ENCODE peak calls at places on chromosome 1, in eight cellular contexts. I is SK-N-MC, A is GM12878, S is GM23338, R is fibroblast of lung, Z is GM23248, H is endothelial cell of umbilical vein, Q is neural progenitor cell. C is an unnamed sample.

GRCh38 chr1:43981636-43982035 is 2.6 kb downstream of the B4GALT2 start:
- DNase-seq in I (no peak), A (no peak), S (no peak), R (no peak), Z (no peak), H (no peak), Q (no peak), C (no peak)

GRCh38 chr1:68429233-68429804 is 20.4 kb downstream of the RPE65 start:
- DNase-seq in I (no peak), A (no peak), S (no peak), R (no peak), Z (no peak), H (no peak), Q (no peak), C (no peak)

GRCh38 chr1:39105841-39106765 is 80.0 kb downstream of the NDUFS5 start:
- DNase-seq in I (no peak), A (no peak), S (peak), R (peak), Z (peak), H (peak), Q (peak), C (no peak)

GRCh38 chr1:176374967-176375569 is 87.9 kb upstream of the PAPPA2 start:
- DNase-seq in I (peak), A (no peak), S (peak), R (peak), Z (peak), H (peak), Q (peak), C (peak)

GRCh38 chr1:69244211-69244610 is 323.5 kb upstream of the LRRC7 start:
- DNase-seq in I (no peak), A (no peak), S (peak), R (no peak), Z (no peak), H (no peak), Q (peak), C (no peak)

GRCh38 chr1:14659913-14660312 is 61.4 kb downstream of the KAZN start:
- DNase-seq in I (no peak), A (no peak), S (no peak), R (no peak), Z (no peak), H (no peak), Q (peak), C (no peak)

GRCh38 chr1:63882048-63882704 is 108.4 kb downstream of the ROR1 start:
- DNase-seq in I (no peak), A (no peak), S (no peak), R (no peak), Z (peak), H (no peak), Q (no peak), C (no peak)

GRCh38 chr1:234212764-234213406 is 160.4 kb upstream of the COA6 start:
- DNase-seq in I (peak), A (peak), S (peak), R (peak), Z (peak), H (peak), Q (peak), C (no peak)

GRCh38 chr1:27057801-27058647 is 45.4 kb upstream of the TENT5B start:
- DNase-seq in I (no peak), A (no peak), S (peak), R (peak), Z (peak), H (no peak), Q (peak), C (no peak)

GRCh38 chr1:186738896-186739295 is 58.7 kb upstream of the PTGS2 start:
- DNase-seq in I (no peak), A (no peak), S (no peak), R (no peak), Z (no peak), H (no peak), Q (no peak), C (no peak)

GRCh38 chr1:109904105-109904817 is 6.4 kb upstream of the CSF1 start:
- DNase-seq in I (no peak), A (no peak), S (no peak), R (no peak), Z (peak), H (no peak), Q (no peak), C (peak)

GRCh38 chr1:226690460-226690982 is 48.6 kb downstream of the ITPKB start:
- DNase-seq in I (no peak), A (no peak), S (no peak), R (no peak), Z (no peak), H (peak), Q (no peak), C (no peak)

GRCh38 chr1:164667600-164667999 is 108.6 kb downstream of the PBX1 start:
- DNase-seq in I (no peak), A (no peak), S (peak), R (no peak), Z (no peak), H (no peak), Q (no peak), C (no peak)

GRCh38 chr1:88503656-88504055 is 180.4 kb upstream of the PKN2 start:
- DNase-seq in I (no peak), A (no peak), S (no peak), R (no peak), Z (no peak), H (no peak), Q (no peak), C (no peak)

GRCh38 chr1:231233735-231234417 is 7.1 kb upstream of the GNPAT start:
- DNase-seq in I (no peak), A (no peak), S (no peak), R (no peak), Z (no peak), H (no peak), Q (no peak), C (peak)

GRCh38 chr1:3727825-3728776 is 24.1 kb upstream of the CCDC27 start:
- DNase-seq in I (no peak), A (no peak), S (no peak), R (no peak), Z (no peak), H (no peak), Q (no peak), C (no peak)

GRCh38 chr1:226691257-226691656 is 47.8 kb downstream of the ITPKB start:
- DNase-seq in I (no peak), A (no peak), S (no peak), R (no peak), Z (no peak), H (peak), Q (no peak), C (no peak)

GRCh38 chr1:107724648-107725047 is 240.3 kb downstream of the VAV3 start:
- DNase-seq in I (no peak), A (no peak), S (no peak), R (no peak), Z (peak), H (no peak), Q (no peak), C (peak)

GRCh38 chr1:236522937-236523703 is 662 bp upstream of the LGALS8 start:
- DNase-seq in I (no peak), A (no peak), S (peak), R (no peak), Z (peak), H (peak), Q (no peak), C (no peak)

GRCh38 chr1:247118946-247119446 is 14.8 kb upstream of the ZNF669 start:
- DNase-seq in I (no peak), A (no peak), S (peak), R (peak), Z (peak), H (no peak), Q (peak), C (no peak)

GRCh38 chr1:215754112-215754511 is 187.0 kb downstream of the KCTD3 start:
- DNase-seq in I (no peak), A (no peak), S (no peak), R (no peak), Z (no peak), H (no peak), Q (no peak), C (no peak)

DNA sequence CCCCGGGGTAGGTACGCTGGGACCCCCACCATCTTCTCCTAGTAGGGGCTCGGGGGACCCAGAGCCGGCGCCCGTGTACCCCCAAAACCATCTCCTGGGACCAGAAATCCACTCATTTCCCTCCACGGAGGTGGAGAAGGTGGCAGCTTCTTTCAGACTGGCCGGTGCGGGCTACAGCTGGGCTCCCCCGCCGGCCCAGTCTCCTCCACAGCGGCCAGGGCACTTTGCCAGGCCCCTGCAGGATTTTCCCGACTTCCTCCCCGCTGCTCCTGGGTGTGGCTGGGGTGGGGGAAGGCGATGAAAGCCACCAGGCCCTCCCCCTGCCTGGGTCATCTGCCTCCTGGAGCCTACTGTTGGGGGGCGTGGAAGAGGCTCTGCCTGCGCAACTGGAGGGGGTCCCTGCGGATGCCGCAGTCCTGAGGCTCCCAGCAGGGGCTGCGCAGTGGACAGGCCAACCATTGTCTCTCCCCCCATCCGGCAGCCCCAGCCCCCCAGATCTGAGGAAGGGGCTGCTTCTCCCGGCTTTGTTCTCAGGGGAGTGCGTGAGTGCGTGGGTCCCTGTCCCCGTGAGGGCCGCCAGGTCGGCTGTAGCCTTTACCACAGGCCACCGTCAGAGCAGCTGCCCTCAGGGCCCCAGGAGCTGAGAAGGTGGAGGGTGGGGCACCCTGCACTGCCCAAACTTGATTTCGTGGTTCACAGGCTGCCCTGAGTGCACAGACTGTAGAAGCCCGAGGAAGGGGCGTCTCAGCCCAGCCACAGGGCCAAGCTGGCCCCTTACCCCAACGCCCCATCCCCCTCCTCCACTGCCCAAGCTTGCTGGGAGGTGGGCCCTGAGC is 1.3 kb downstream of the AGRN start:
- DNase-seq in I (no peak), A (no peak), S (peak), R (peak), Z (peak), H (peak), Q (peak), C (peak)
- TF ChIP-seq EZH2 in I (no peak), A (no peak), S (no peak), R (no peak), Z (no peak), H (no peak), Q (no peak), C (no peak)

DNA sequence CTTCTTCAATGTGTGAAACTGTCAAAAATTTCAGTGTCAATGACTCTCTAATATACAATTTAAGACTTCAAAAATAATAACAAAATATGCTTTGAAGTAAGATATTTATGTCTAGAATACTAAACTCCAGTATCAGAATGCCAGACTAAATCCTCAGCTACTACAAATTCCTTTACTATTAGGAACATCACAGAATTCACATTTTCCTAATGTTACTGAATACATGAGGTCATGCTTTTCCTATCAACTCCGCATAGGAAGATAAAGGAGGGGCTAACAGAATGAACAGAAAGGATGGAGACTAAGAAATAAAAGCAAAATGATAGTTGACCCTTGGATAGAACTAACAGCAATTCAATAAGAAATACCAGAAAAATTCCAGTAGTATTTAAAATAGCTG is 292.7 kb downstream of the SDCCAG8 start:
- DNase-seq in I (no peak), A (no peak), S (no peak), R (no peak), Z (no peak), H (no peak), Q (no peak), C (peak)
- TF ChIP-seq EZH2 in I (no peak), A (no peak), S (no peak), R (no peak), Z (no peak), H (no peak), Q (no peak), C (no peak)

GRCh38 chr1:2444138-2444591 is 31.8 kb upstream of the PEX10 start:
- DNase-seq in I (no peak), A (no peak), S (no peak), R (no peak), Z (no peak), H (no peak), Q (no peak), C (no peak)

GRCh38 chr1:2441746-2442145 is 29.4 kb upstream of the PEX10 start:
- DNase-seq in I (no peak), A (no peak), S (no peak), R (no peak), Z (no peak), H (no peak), Q (no peak), C (no peak)

GRCh38 chr1:2445162-2445822 is 30.8 kb upstream of the PLCH2 start:
- DNase-seq in I (no peak), A (no peak), S (no peak), R (no peak), Z (no peak), H (no peak), Q (no peak), C (no peak)

GRCh38 chr1:2442676-2443075 is 30.3 kb upstream of the PEX10 start:
- DNase-seq in I (no peak), A (no peak), S (no peak), R (no peak), Z (no peak), H (no peak), Q (no peak), C (no peak)

DNA sequence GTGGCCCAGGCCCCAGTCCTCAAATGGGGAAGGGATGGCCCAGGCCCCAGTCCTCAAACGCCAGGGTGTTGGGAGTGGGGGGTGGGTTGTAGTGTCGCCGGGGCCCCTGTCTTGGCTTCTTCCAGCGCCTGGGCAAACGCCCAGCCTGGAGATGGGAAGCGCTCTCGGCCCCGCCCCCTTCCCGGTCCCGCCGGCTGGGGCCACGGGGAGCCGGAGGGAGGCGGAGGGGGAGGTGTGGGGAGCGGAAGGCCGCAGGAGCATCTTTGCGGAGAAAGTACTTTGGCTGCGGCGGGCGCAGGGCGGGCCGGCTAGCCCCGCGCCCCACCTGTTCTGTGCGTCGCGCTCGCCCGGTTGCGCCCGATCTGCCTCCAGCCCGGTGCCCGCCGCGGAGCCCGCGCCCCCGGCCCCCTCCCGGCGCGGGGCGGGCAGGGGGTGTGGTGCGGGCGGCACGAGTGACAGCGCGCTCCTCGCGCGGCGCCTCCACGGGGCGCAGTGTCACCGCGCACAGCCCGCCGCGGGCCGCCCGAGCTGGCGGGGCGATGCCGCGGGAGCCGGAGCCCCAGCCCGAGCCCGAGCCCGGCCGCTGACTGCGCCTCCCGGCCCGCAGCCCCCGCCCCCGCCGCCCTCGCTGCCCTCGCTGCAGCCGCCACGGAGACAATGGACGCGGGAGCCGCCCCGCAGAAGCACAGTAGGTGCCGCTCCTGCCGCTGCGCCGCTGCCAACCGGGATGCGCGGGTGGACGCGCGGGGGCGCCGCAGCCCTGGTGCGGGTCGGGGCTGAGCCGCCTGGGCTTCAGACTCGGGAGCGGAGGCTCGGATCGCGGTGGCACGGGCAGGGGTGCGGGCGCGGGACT is 31.1 kb upstream of the PEX10 start:
- DNase-seq in I (no peak), A (no peak), S (peak), R (no peak), Z (no peak), H (no peak), Q (peak), C (no peak)
- TF ChIP-seq EZH2 in I (no peak), A (no peak), S (no peak), R (no peak), Z (peak), H (peak), Q (peak), C (peak)

DNA sequence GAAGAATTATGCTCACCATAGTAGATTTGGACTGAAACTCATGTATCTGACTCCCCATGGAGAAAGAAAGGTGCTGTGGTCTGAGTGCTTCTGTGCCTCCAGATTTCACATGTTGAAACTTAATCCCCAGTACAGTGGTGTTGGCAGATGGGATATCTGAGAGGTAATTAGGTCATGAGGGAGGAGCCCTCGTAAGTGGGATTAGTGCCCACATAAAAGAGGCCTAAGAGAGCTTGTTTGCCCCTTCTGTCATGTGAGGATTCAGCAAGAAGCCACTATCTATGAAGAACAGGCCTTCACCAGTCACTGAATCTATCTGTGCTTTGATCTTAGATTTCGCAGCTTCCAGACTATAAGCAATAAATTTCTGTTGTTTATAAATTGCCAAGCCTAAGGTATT is 150.1 kb downstream of the PLPP3 start:
- DNase-seq in I (no peak), A (no peak), S (no peak), R (no peak), Z (no peak), H (no peak), Q (no peak), C (no peak)
- TF ChIP-seq EZH2 in I (no peak), A (no peak), S (no peak), R (no peak), Z (no peak), H (no peak), Q (no peak), C (no peak)

DNA sequence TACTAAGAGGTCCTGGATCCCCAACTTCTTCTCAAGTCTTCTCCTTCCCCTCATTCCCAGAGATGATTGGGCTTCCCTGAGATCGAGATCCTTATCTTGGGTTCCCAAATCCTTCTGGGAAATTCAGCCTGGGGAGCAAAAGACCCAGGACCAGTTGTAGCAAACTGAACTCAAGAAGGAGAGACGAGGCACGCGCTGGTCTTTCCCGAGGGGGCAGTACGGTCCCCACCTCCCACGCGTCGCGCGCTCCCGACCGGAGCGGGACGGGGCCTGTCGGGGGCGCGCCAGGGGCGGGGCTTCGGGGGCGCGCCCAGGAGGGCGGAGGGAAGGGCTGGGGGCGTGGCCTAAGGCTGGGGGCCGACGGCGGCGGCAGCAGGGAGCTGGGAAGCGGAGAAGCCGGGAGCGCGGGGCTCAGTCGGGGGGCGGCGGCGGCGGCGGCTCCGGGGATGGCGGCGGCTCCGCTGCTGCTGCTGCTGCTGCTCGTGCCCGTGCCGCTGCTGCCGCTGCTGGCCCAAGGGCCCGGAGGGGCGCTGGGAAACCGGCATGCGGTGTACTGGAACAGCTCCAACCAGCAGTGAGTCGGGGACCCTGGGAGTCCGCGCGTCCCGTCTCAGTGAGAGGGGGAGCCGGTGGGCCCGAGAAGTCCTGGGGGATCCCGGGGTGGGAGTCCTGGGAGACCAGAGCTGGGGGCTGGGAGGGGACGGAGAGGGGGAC is at the start of gene EFNA3:
- DNase-seq in I (no peak), A (no peak), S (peak), R (no peak), Z (peak), H (peak), Q (peak), C (peak)
- TF ChIP-seq EZH2 in I (no peak), A (no peak), S (no peak), R (no peak), Z (no peak), H (no peak), Q (no peak), C (no peak)

GRCh38 chr1:57422271-57423134 is 1.4 kb downstream of the DAB1 start:
- DNase-seq in I (no peak), A (no peak), S (peak), R (peak), Z (peak), H (no peak), Q (peak), C (peak)
- TF ChIP-seq EZH2 in I (no peak), A (no peak), S (peak), R (peak), Z (peak), H (peak), Q (peak), C (no peak)

DNA sequence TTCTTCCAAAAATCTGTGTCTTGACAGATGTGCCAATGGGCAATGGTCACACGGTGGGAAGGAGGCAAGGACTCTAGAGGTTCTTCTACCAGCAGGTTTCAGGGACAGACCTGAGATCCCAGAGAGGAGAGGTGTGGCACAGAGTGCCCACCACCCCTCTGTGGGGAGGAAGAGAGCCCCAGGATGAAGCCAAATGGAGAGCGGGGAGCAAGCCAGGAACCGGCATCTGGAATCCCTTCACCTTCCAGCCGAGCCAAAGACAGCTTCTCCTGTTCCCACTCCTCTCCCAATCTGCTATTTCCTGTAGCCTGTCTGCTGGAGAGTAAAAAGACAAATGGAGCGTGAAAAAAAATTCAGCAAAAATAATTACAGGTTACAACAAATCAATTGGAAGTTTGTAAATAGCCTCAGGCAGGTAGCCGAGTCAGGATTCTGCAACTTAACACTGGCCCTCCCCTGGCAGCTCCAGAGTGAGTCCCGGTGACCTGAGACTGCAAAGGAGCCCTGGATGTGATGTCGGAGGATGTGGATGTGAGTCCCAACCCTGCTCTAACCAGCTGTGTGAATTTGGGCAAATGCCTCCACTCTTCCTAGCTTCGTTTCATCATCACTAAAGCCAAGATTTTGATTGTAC is 45.4 kb upstream of the LRRN2 start:
- DNase-seq in I (no peak), A (no peak), S (peak), R (no peak), Z (no peak), H (no peak), Q (no peak), C (no peak)
- TF ChIP-seq EZH2 in I (no peak), A (no peak), S (no peak), R (peak), Z (no peak), H (no peak), Q (no peak), C (no peak)

C was measured in astrocyte.